ENCODE peak calls at places on chromosomes 13 and 19, in nine cellular contexts. One of them, this sample, is unnamed.
A peak's percentile ranks its signal among the peaks of the same experiment; 100 is the strongest.

GRCh38 chr13:33524086-33524485 is 238.5 kb upstream of the STARD13 start:
- DNase-seq in CD8-positive, alpha-beta T cell: no peak
- DNase-seq in mammary epithelial cell: peak; percentile 29
- DNase-seq in heart left ventricle: no peak
- DNase-seq in stomach: no peak
- DNase-seq in cardiac muscle cell: peak; percentile 89
- DNase-seq in upper lobe of left lung: no peak
- DNase-seq in hepatocyte: no peak
- DNase-seq in uterus: no peak
- DNase-seq in this sample: no peak

GRCh38 chr13:94351292-94352000 is 128.0 kb downstream of the DCT start:
- DNase-seq in CD8-positive, alpha-beta T cell: no peak
- DNase-seq in mammary epithelial cell: no peak
- DNase-seq in heart left ventricle: no peak
- DNase-seq in stomach: no peak
- DNase-seq in cardiac muscle cell: peak; percentile 63
- DNase-seq in upper lobe of left lung: no peak
- DNase-seq in hepatocyte: no peak
- DNase-seq in uterus: no peak
- DNase-seq in this sample: no peak

GRCh38 chr13:108786578-108787100 is 157.2 kb downstream of the MYO16 start:
- DNase-seq in CD8-positive, alpha-beta T cell: no peak
- DNase-seq in mammary epithelial cell: no peak
- DNase-seq in heart left ventricle: no peak
- DNase-seq in stomach: no peak
- DNase-seq in cardiac muscle cell: no peak
- DNase-seq in upper lobe of left lung: no peak
- DNase-seq in hepatocyte: no peak
- DNase-seq in uterus: no peak
- DNase-seq in this sample: no peak

GRCh38 chr13:51955841-51956603 is 55.2 kb downstream of the ATP7B start:
- DNase-seq in CD8-positive, alpha-beta T cell: no peak
- DNase-seq in mammary epithelial cell: no peak
- DNase-seq in heart left ventricle: no peak
- DNase-seq in stomach: no peak
- DNase-seq in cardiac muscle cell: no peak
- DNase-seq in upper lobe of left lung: no peak
- DNase-seq in hepatocyte: no peak
- DNase-seq in uterus: no peak
- DNase-seq in this sample: peak; percentile 64

GRCh38 chr13:35927554-35927953 is 203.6 kb downstream of the DCLK1 start:
- DNase-seq in CD8-positive, alpha-beta T cell: no peak
- DNase-seq in mammary epithelial cell: peak; percentile 52
- DNase-seq in heart left ventricle: no peak
- DNase-seq in stomach: no peak
- DNase-seq in cardiac muscle cell: peak; percentile 73
- DNase-seq in upper lobe of left lung: no peak
- DNase-seq in hepatocyte: peak; percentile 67
- DNase-seq in uterus: peak; percentile 45
- DNase-seq in this sample: peak; percentile 20

GRCh38 chr13:94435604-94436226 is 43.8 kb downstream of the DCT start:
- DNase-seq in CD8-positive, alpha-beta T cell: no peak
- DNase-seq in mammary epithelial cell: peak; percentile 28
- DNase-seq in heart left ventricle: no peak
- DNase-seq in stomach: no peak
- DNase-seq in cardiac muscle cell: peak; percentile 74
- DNase-seq in upper lobe of left lung: no peak
- DNase-seq in hepatocyte: peak; percentile 60
- DNase-seq in uterus: no peak
- DNase-seq in this sample: no peak

GRCh38 chr13:77696006-77696862 is 1.3 kb upstream of the SLAIN1 start:
- DNase-seq in CD8-positive, alpha-beta T cell: peak; percentile 5
- DNase-seq in mammary epithelial cell: no peak
- DNase-seq in heart left ventricle: no peak
- DNase-seq in stomach: no peak
- DNase-seq in cardiac muscle cell: no peak
- DNase-seq in upper lobe of left lung: no peak
- DNase-seq in hepatocyte: peak; percentile 34
- DNase-seq in uterus: no peak
- DNase-seq in this sample: no peak

GRCh38 chr19:19338082-19338481 is 17.5 kb downstream of the MAU2 start:
- DNase-seq in CD8-positive, alpha-beta T cell: no peak
- DNase-seq in mammary epithelial cell: peak; percentile 78
- DNase-seq in heart left ventricle: no peak
- DNase-seq in stomach: no peak
- DNase-seq in cardiac muscle cell: no peak
- DNase-seq in upper lobe of left lung: no peak
- DNase-seq in hepatocyte: no peak
- DNase-seq in uterus: no peak
- DNase-seq in this sample: no peak

DNA sequence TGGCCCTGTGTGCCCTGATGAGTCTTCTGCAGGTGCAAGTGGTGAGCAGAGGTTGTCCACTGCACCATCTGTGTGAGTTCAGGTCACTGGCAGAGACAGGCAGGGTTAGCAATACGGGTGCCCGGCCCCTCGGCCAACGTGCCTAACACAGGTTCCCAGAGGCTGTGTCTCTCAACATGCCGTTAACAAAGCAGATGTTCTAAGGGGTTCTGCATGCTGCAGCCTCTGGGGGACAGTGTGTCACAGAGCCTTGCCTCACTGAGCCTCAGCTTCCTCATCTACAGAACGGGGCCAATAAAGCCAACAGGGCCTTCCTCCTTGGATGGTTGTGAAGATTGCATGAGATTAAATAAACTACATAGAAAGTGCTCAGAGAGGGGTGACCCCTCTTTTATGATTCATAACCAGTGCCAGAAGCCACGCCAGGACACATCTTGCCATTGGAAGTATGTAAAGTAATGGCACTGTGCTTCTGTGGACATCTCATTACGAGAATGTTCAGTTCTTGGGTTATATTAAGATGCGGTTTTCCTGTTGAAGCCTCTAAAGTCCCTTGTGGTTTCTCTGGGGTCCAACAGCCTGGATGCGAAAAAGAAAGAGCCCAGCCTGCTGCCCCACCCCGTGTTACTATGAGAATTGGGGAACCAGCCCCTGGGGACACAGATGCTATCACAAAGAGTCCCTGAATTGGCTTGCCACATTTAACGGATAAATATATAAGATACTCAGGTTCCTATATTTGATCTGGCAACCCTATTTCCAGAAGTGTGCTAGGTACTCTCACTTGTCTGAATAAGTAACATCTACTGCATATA is 11.2 kb upstream of the ARHGEF18 start:
- DNase-seq in CD8-positive, alpha-beta T cell: no peak
- DNase-seq in mammary epithelial cell: no peak
- DNase-seq in heart left ventricle: no peak
- DNase-seq in stomach: no peak
- DNase-seq in cardiac muscle cell: no peak
- DNase-seq in upper lobe of left lung: peak; percentile 42
- DNase-seq in hepatocyte: no peak
- DNase-seq in uterus: no peak
- DNase-seq in this sample: no peak
- TF ChIP-seq CTCF in CD8-positive, alpha-beta T cell: no peak
- TF ChIP-seq CTCF in mammary epithelial cell: no peak
- TF ChIP-seq CTCF in heart left ventricle: no peak
- TF ChIP-seq CTCF in stomach: no peak
- TF ChIP-seq CTCF in cardiac muscle cell: no peak
- TF ChIP-seq CTCF in upper lobe of left lung: no peak
- TF ChIP-seq CTCF in hepatocyte: no peak
- TF ChIP-seq CTCF in uterus: no peak
- TF ChIP-seq CTCF in this sample: no peak

GRCh38 chr13:27793377-27794074 is 1.2 kb downstream of the GSX1 start:
- DNase-seq in CD8-positive, alpha-beta T cell: no peak
- DNase-seq in mammary epithelial cell: peak; percentile 28
- DNase-seq in heart left ventricle: no peak
- DNase-seq in stomach: no peak
- DNase-seq in cardiac muscle cell: no peak
- DNase-seq in upper lobe of left lung: no peak
- DNase-seq in hepatocyte: no peak
- DNase-seq in uterus: no peak
- DNase-seq in this sample: no peak

GRCh38 chr13:27791146-27791900 is 960 bp upstream of the GSX1 start:
- DNase-seq in CD8-positive, alpha-beta T cell: no peak
- DNase-seq in mammary epithelial cell: no peak
- DNase-seq in heart left ventricle: no peak
- DNase-seq in stomach: no peak
- DNase-seq in cardiac muscle cell: no peak
- DNase-seq in upper lobe of left lung: no peak
- DNase-seq in hepatocyte: no peak
- DNase-seq in uterus: no peak
- DNase-seq in this sample: no peak

GRCh38 chr13:27792393-27793218 is at the start of gene GSX1:
- DNase-seq in CD8-positive, alpha-beta T cell: peak; percentile 31
- DNase-seq in mammary epithelial cell: peak; percentile 79
- DNase-seq in heart left ventricle: peak; percentile 58
- DNase-seq in stomach: peak; percentile 72
- DNase-seq in cardiac muscle cell: peak; percentile 85
- DNase-seq in upper lobe of left lung: peak; percentile 56
- DNase-seq in hepatocyte: peak; percentile 90
- DNase-seq in uterus: peak; percentile 33
- DNase-seq in this sample: peak; percentile 44

GRCh38 chr13:27790523-27790922 is 1.8 kb upstream of the GSX1 start:
- DNase-seq in CD8-positive, alpha-beta T cell: no peak
- DNase-seq in mammary epithelial cell: no peak
- DNase-seq in heart left ventricle: no peak
- DNase-seq in stomach: no peak
- DNase-seq in cardiac muscle cell: no peak
- DNase-seq in upper lobe of left lung: no peak
- DNase-seq in hepatocyte: no peak
- DNase-seq in uterus: no peak
- DNase-seq in this sample: no peak

DNA sequence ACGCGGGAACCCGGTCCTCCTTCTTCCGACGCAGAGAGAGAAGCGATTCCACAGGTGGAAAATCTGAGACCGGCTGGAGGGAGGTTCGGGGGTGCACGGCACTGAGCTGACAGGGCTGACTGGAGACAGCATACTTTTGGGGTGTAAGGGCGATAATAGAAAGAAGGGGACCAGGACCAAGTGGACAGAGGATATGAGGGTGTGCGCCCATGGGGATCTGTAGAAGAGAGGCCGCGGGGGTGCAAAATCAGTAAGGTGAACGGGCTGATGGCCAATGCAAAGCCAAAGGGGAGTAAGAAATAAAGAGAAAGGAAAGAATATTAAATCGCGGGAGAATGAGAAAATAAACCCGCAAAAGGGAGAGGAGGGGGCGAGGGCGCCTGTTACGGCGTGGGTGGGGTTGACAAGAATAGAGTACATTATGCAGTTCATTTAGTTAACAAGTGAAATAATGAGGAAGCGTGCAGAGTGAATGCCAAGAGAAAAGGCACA is 336 bp upstream of the GSX1 start:
- DNase-seq in CD8-positive, alpha-beta T cell: no peak
- DNase-seq in mammary epithelial cell: no peak
- DNase-seq in heart left ventricle: no peak
- DNase-seq in stomach: no peak
- DNase-seq in cardiac muscle cell: no peak
- DNase-seq in upper lobe of left lung: no peak
- DNase-seq in hepatocyte: no peak
- DNase-seq in uterus: no peak
- DNase-seq in this sample: no peak
- H3K9me3 ChIP-seq in CD8-positive, alpha-beta T cell: no peaks in the 10 kb centered on the region
- H3K9me3 ChIP-seq in mammary epithelial cell: no peaks in the 10 kb centered on the region
- H3K9me3 ChIP-seq in heart left ventricle: no peaks in the 10 kb centered on the region
- H3K9me3 ChIP-seq in stomach: peaks cover 6% of the 10 kb centered on the region
- H3K9me3 ChIP-seq in cardiac muscle cell: no peaks in the 10 kb centered on the region
- H3K9me3 ChIP-seq in upper lobe of left lung: no peaks in the 10 kb centered on the region
- H3K9me3 ChIP-seq in hepatocyte: no peaks in the 10 kb centered on the region
- H3K9me3 ChIP-seq in uterus: no peaks in the 10 kb centered on the region
- H3K9me3 ChIP-seq in this sample: no peaks in the 10 kb centered on the region

GRCh38 chr19:41868989-41869300 is 8.1 kb upstream of the CD79A start:
- DNase-seq in CD8-positive, alpha-beta T cell: no peak
- DNase-seq in mammary epithelial cell: no peak
- DNase-seq in heart left ventricle: no peak
- DNase-seq in stomach: no peak
- DNase-seq in cardiac muscle cell: no peak
- DNase-seq in upper lobe of left lung: no peak
- DNase-seq in hepatocyte: no peak
- DNase-seq in uterus: no peak
- DNase-seq in this sample: no peak

GRCh38 chr19:41871573-41872383 is 5.3 kb upstream of the CD79A start:
- DNase-seq in CD8-positive, alpha-beta T cell: peak; percentile 61
- DNase-seq in mammary epithelial cell: no peak
- DNase-seq in heart left ventricle: peak; percentile 53
- DNase-seq in stomach: no peak
- DNase-seq in cardiac muscle cell: peak; percentile 12
- DNase-seq in upper lobe of left lung: peak; percentile 42
- DNase-seq in hepatocyte: no peak
- DNase-seq in uterus: no peak
- DNase-seq in this sample: no peak

GRCh38 chr19:41868120-41868988 is 8.3 kb downstream of the RPS19 start:
- DNase-seq in CD8-positive, alpha-beta T cell: no peak
- DNase-seq in mammary epithelial cell: no peak
- DNase-seq in heart left ventricle: no peak
- DNase-seq in stomach: no peak
- DNase-seq in cardiac muscle cell: no peak
- DNase-seq in upper lobe of left lung: peak; percentile 86
- DNase-seq in hepatocyte: no peak
- DNase-seq in uterus: no peak
- DNase-seq in this sample: no peak

GRCh38 chr19:41870401-41870873 is 6.6 kb upstream of the CD79A start:
- DNase-seq in CD8-positive, alpha-beta T cell: no peak
- DNase-seq in mammary epithelial cell: no peak
- DNase-seq in heart left ventricle: no peak
- DNase-seq in stomach: no peak
- DNase-seq in cardiac muscle cell: peak; percentile 60
- DNase-seq in upper lobe of left lung: no peak
- DNase-seq in hepatocyte: peak; percentile 30
- DNase-seq in uterus: no peak
- DNase-seq in this sample: no peak

DNA sequence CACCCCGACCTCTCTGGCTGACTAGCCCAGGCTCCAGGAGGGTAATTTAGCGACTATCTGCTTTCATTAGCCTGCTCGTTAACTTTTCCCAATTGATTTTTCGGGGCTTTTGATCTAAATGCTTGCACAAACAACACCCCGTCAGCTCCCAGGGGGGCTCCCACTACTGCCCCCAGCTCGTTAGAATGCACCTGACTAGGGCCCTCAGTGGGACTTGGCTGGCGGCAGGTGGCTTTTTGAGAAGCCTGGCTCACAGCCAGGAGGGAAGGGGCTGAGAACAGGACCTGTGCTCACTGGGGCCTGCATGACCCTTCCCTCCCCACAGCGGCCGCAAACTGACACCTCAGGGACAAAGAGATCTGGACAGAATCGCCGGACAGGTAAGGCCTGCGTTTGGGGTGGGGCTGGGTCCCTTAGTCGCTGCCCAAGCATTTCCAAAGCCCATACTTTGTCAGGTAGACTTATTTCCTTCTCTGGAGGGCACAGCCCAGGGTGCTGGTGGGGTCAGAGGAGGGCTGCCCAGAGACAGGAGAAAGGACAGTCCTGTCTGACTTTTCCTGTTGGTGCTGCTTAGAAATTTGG is 7.6 kb upstream of the CD79A start:
- DNase-seq in CD8-positive, alpha-beta T cell: no peak
- DNase-seq in mammary epithelial cell: no peak
- DNase-seq in heart left ventricle: no peak
- DNase-seq in stomach: no peak
- DNase-seq in cardiac muscle cell: no peak
- DNase-seq in upper lobe of left lung: no peak
- DNase-seq in hepatocyte: no peak
- DNase-seq in uterus: no peak
- DNase-seq in this sample: no peak
- H3K4me1 ChIP-seq in CD8-positive, alpha-beta T cell: peaks cover 88% of the 10 kb centered on the region
- H3K4me1 ChIP-seq in mammary epithelial cell: peaks cover 2% of the 10 kb centered on the region
- H3K4me1 ChIP-seq in heart left ventricle: peaks cover 26% of the 10 kb centered on the region
- H3K4me1 ChIP-seq in stomach: peaks cover 89% of the 10 kb centered on the region
- H3K4me1 ChIP-seq in cardiac muscle cell: no peaks in the 10 kb centered on the region
- H3K4me1 ChIP-seq in upper lobe of left lung: peaks cover 45% of the 10 kb centered on the region
- H3K4me1 ChIP-seq in hepatocyte: no peaks in the 10 kb centered on the region
- H3K4me1 ChIP-seq in uterus: peaks cover 3% of the 10 kb centered on the region
- H3K4me1 ChIP-seq in this sample: peaks cover 5% of the 10 kb centered on the region

DNA sequence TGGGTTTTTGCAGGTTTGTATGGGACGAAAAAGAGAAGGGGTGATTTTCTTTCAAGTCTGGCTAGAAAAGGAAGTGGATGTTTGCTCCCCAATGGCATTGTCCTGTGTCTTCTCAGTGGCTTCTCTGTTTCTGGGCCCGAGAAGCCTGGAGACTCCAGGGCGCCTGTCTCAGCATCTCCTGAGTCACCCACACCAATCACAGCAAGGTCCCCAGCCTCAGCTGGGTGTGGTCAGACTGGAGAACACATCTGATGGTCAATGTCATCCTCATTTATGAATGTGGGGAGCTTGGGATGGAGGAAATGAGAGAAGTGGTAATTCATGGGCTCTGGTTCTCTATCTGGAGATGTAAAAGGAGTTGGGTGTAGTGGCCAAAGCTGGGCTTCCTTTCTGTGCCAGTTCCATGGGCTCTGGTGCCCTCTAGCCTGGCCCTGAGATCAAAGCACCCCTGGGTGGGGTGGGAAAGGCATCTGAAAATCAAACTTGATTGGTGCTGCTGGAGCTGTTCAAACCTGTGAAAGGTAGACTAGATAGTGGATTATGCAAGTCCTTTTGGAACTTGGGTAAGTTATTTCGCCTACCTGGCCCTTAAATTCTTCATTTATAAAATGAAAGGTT is 13.4 kb downstream of the RASL11A start:
- DNase-seq in CD8-positive, alpha-beta T cell: no peak
- DNase-seq in mammary epithelial cell: no peak
- DNase-seq in heart left ventricle: no peak
- DNase-seq in stomach: no peak
- DNase-seq in cardiac muscle cell: peak; percentile 44
- DNase-seq in upper lobe of left lung: peak; percentile 42
- DNase-seq in hepatocyte: no peak
- DNase-seq in uterus: no peak
- DNase-seq in this sample: peak; percentile 33
- TF ChIP-seq CTCF in CD8-positive, alpha-beta T cell: no peak
- TF ChIP-seq CTCF in mammary epithelial cell: no peak
- TF ChIP-seq CTCF in heart left ventricle: no peak
- TF ChIP-seq CTCF in stomach: peak; percentile 25
- TF ChIP-seq CTCF in cardiac muscle cell: peak; percentile 43
- TF ChIP-seq CTCF in upper lobe of left lung: no peak
- TF ChIP-seq CTCF in hepatocyte: no peak
- TF ChIP-seq CTCF in uterus: no peak
- TF ChIP-seq CTCF in this sample: no peak